ENCODE peak calls at places on chromosomes 5 and 9, in ten cellular contexts. H is NCI-H226, W is AG10803, P is lower lobe of right lung, U is LoVo, N is fibroblast of villous mesenchyme, Y is caudate nucleus, S is dorsolateral prefrontal cortex, M is skeletal muscle cell, Q is naive B cell. R is an unnamed sample.

GRCh38 chr9:13139641-13140171 is 139.8 kb downstream of the MPDZ start:
- DNase-seq in H (peak; percentile 56), W (peak; percentile 87), P (no peak), U (no peak), N (peak; percentile 81), Y (peak; percentile 26), S (peak; percentile 48), M (peak; percentile 64), Q (no peak), R (peak; percentile 82)

GRCh38 chr5:13913962-13914361 is 30.5 kb downstream of the DNAH5 start:
- DNase-seq in H (no peak), W (no peak), P (no peak), U (no peak), N (no peak), Y (no peak), S (no peak), M (no peak), Q (no peak), R (peak; percentile 88)

GRCh38 chr9:89863837-89864236 is 259.0 kb downstream of the GADD45G start:
- DNase-seq in H (no peak), W (no peak), P (peak; percentile 34), U (no peak), N (no peak), Y (no peak), S (no peak), M (no peak), Q (no peak), R (no peak)

GRCh38 chr9:114285166-114285867 is 37.6 kb upstream of the ORM1 start:
- DNase-seq in H (no peak), W (peak; percentile 91), P (peak; percentile 40), U (no peak), N (peak; percentile 94), Y (no peak), S (no peak), M (peak; percentile 79), Q (no peak), R (peak; percentile 67)

GRCh38 chr9:82498918-82499317 is 510.3 kb downstream of the SPATA31D1 start:
- DNase-seq in H (no peak), W (no peak), P (no peak), U (no peak), N (no peak), Y (no peak), S (no peak), M (no peak), Q (no peak), R (no peak)

GRCh38 chr5:141487131-141487530 is 1.8 kb upstream of the PCDHGC5 start:
- DNase-seq in H (no peak), W (no peak), P (no peak), U (no peak), N (no peak), Y (no peak), S (no peak), M (no peak), Q (no peak), R (no peak)

GRCh38 chr5:147177125-147177840 is 57.5 kb upstream of the STK32A start:
- DNase-seq in H (peak; percentile 78), W (peak; percentile 69), P (no peak), U (no peak), N (no peak), Y (no peak), S (no peak), M (peak; percentile 59), Q (no peak), R (no peak)

GRCh38 chr9:122213589-122214413 is 15.0 kb downstream of the LHX6 start:
- DNase-seq in H (peak; percentile 66), W (no peak), P (no peak), U (peak; percentile 70), N (peak; percentile 10), Y (no peak), S (no peak), M (no peak), Q (peak; percentile 41), R (peak; percentile 73)

GRCh38 chr5:33726422-33727165 is 165.2 kb downstream of the ADAMTS12 start:
- DNase-seq in H (peak; percentile 62), W (peak; percentile 39), P (no peak), U (no peak), N (no peak), Y (no peak), S (no peak), M (no peak), Q (no peak), R (no peak)

GRCh38 chr5:149170292-149170691 is 29.0 kb downstream of the ABLIM3 start:
- DNase-seq in H (no peak), W (peak; percentile 46), P (no peak), U (no peak), N (no peak), Y (no peak), S (no peak), M (no peak), Q (no peak), R (no peak)

GRCh38 chr5:135680713-135681112 is 101.9 kb upstream of the CXCL14 start:
- DNase-seq in H (no peak), W (no peak), P (no peak), U (no peak), N (no peak), Y (no peak), S (no peak), M (no peak), Q (no peak), R (no peak)

R was measured in foreskin keratinocyte.